ENCODE peak calls at places on chromosomes 1 and 21, in four cellular contexts. W is cardiac fibroblast, S is tibial nerve, D is Caco-2. M is an unnamed sample.

GRCh38 chr1:3668585-3669300 is 16.4 kb downstream of the TP73 start:
- DNase-seq in W (peak), S (no peak), D (peak), M (peak)

GRCh38 chr1:13790290-13791035 is 90.5 kb downstream of the PRDM2 start:
- DNase-seq in W (no peak), S (no peak), D (no peak), M (no peak)

GRCh38 chr1:55402676-55403464 is 187.7 kb upstream of the USP24 start:
- DNase-seq in W (peak), S (no peak), D (no peak), M (peak)

GRCh38 chr1:205928256-205928655 is 15.0 kb downstream of the SLC26A9 start:
- DNase-seq in W (no peak), S (no peak), D (no peak), M (no peak)

GRCh38 chr1:26696191-26696644 is 403 bp downstream of the ARID1A start:
- DNase-seq in W (no peak), S (no peak), D (no peak), M (no peak)

GRCh38 chr1:5834477-5835178 is 157.6 kb downstream of the NPHP4 start:
- DNase-seq in W (no peak), S (no peak), D (no peak), M (no peak)

GRCh38 chr21:29316806-29317205 is 18.1 kb downstream of the BACH1 start:
- DNase-seq in W (no peak), S (no peak), D (no peak), M (no peak)

GRCh38 chr21:37916795-37917142 is 512 bp upstream of the KCNJ6 start:
- DNase-seq in W (no peak), S (no peak), D (no peak), M (no peak)

GRCh38 chr1:180610556-180611015 is 21.2 kb upstream of the XPR1 start:
- DNase-seq in W (no peak), S (no peak), D (no peak), M (no peak)

GRCh38 chr1:84225636-84226035 is 75.9 kb upstream of the SAMD13 start:
- DNase-seq in W (no peak), S (no peak), D (no peak), M (no peak)

GRCh38 chr1:32274646-32275340 is 17.1 kb upstream of the HDAC1 start:
- DNase-seq in W (no peak), S (no peak), D (no peak), M (no peak)

GRCh38 chr1:7403265-7404045 is 367.6 kb upstream of the VAMP3 start:
- DNase-seq in W (no peak), S (no peak), D (no peak), M (no peak)

GRCh38 chr21:35635994-35636393 is 424.3 kb downstream of the SETD4 start:
- DNase-seq in W (no peak), S (no peak), D (no peak), M (no peak)

GRCh38 chr21:35635261-35635660 is 425.1 kb downstream of the SETD4 start:
- DNase-seq in W (peak), S (no peak), D (no peak), M (peak)

GRCh38 chr21:35628331-35628730 is 432.0 kb downstream of the SETD4 start:
- DNase-seq in W (no peak), S (no peak), D (no peak), M (no peak)

GRCh38 chr21:35637431-35637830 is 422.9 kb downstream of the SETD4 start:
- DNase-seq in W (peak), S (peak), D (no peak), M (peak)

GRCh38 chr21:35632711-35633110 is 427.6 kb downstream of the SETD4 start:
- DNase-seq in W (no peak), S (no peak), D (no peak), M (no peak)
- H3K4me3 ChIP-seq in W (no peak), S (no peak), D (no peak), M (no peak)

GRCh38 chr1:155086856-155087535 is 8.4 kb downstream of the EFNA3 start:
- DNase-seq in W (no peak), S (no peak), D (no peak), M (no peak)
- TF ChIP-seq CTCF in W (no peak), S (no peak), D (no peak), M (no peak)

GRCh38 chr1:1033731-1034437 is 14.0 kb downstream of the AGRN start:
- DNase-seq in W (no peak), S (no peak), D (no peak), M (no peak)
- H3K4me3 ChIP-seq in W (no peak), S (peak), D (no peak), M (no peak)

DNA sequence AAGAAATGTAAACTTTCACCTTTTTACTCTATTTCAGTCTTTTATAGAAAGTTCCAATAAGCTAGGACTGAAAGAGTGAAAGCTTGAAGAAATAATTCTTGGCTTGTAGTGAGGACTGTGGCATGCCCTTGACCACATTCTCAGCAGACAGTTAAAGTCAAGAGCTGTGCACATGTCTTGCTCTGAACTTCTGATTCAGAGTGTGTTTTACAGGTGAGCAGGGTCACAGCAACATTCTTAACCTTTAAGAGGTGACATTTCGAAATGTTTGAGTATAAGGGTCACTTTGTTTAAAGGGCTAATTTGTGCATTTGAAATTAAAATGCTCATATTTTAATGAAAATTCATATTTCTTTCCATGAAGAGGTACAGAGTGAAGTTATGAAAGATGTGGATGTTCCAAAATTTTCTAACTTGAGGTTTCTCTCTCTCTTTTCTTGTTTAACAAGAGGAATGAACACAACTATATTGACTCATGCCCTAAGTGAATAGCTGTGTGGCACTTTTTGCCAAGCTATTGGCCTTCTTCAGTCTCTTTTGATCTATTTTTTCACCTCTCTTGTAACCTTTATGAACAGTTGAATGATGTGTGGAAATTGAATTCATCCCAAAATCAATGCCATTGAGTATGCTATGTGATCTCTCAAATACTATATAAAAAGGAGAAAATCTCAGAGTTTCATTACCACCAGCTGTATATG is 918.1 kb downstream of the ADGRL2 start:
- DNase-seq in W (no peak), S (no peak), D (no peak), M (no peak)
- TF ChIP-seq CTCF in W (no peak), S (no peak), D (no peak), M (no peak)

GRCh38 chr1:18948913-18949688 is 7.4 kb downstream of the IFFO2 start:
- DNase-seq in W (peak), S (no peak), D (peak), M (peak)

GRCh38 chr1:18951416-18951815 is 5.1 kb downstream of the IFFO2 start:
- DNase-seq in W (no peak), S (no peak), D (no peak), M (no peak)

GRCh38 chr1:18949689-18950414 is 6.6 kb downstream of the IFFO2 start:
- DNase-seq in W (peak), S (no peak), D (no peak), M (no peak)

GRCh38 chr1:18951818-18952391 is 4.6 kb downstream of the IFFO2 start:
- DNase-seq in W (peak), S (no peak), D (no peak), M (no peak)

GRCh38 chr1:18950415-18951026 is 6.0 kb downstream of the IFFO2 start:
- DNase-seq in W (peak), S (no peak), D (no peak), M (peak)
- H3K4me3 ChIP-seq in W (no peak), S (peak), D (no peak), M (peak)

M was measured in foreskin fibroblast.